ENCODE peak calls at places on chromosomes 7 and 10, in eight cellular contexts. H is neural progenitor cell, M is cardiac muscle cell, B is aorta, A is RWPE2, X is SJSA1, L is spleen, D is tibial nerve. P is an unnamed sample.

GRCh38 chr10:13708256-13708990 is 121.7 kb downstream of the PRPF18 start:
- DNase-seq in H (peak; percentile 38), M (no peak), B (no peak), A (no peak), X (no peak), L (no peak), D (no peak), P (no peak)

GRCh38 chr7:116316838-116317612 is 106.7 kb downstream of the TES start:
- DNase-seq in H (peak; percentile 54), M (peak; percentile 97), B (peak; percentile 76), A (peak; percentile 83), X (peak; percentile 87), L (no peak), D (no peak), P (no peak)

GRCh38 chr10:68594405-68594804 is 34.3 kb downstream of the TET1 start:
- DNase-seq in H (no peak), M (peak; percentile 78), B (no peak), A (no peak), X (peak; percentile 65), L (no peak), D (no peak), P (no peak)

GRCh38 chr10:2953495-2953894 is 113.9 kb upstream of the PFKP start:
- DNase-seq in H (no peak), M (no peak), B (no peak), A (no peak), X (no peak), L (no peak), D (no peak), P (no peak)

GRCh38 chr7:129489491-129489890 is 12.8 kb upstream of the SMKR1 start:
- DNase-seq in H (no peak), M (peak; percentile 97), B (no peak), A (no peak), X (peak; percentile 70), L (no peak), D (no peak), P (no peak)

GRCh38 chr10:89389254-89389653 is 3.2 kb upstream of the IFIT1 start:
- DNase-seq in H (peak; percentile 11), M (peak; percentile 62), B (no peak), A (no peak), X (no peak), L (no peak), D (no peak), P (no peak)

GRCh38 chr7:133804127-133804526 is 323.0 kb upstream of the LRGUK start:
- DNase-seq in H (no peak), M (no peak), B (no peak), A (no peak), X (no peak), L (no peak), D (no peak), P (no peak)

GRCh38 chr10:131723601-131724530 is 176.9 kb upstream of the PPP2R2D start:
- DNase-seq in H (no peak), M (no peak), B (peak; percentile 70), A (no peak), X (peak; percentile 28), L (peak; percentile 63), D (no peak), P (no peak)

GRCh38 chr7:27201231-27202017 is 1.5 kb upstream of the HOXA13 start:
- DNase-seq in H (no peak), M (no peak), B (peak; percentile 47), A (no peak), X (peak; percentile 35), L (peak; percentile 39), D (no peak), P (no peak)

GRCh38 chr10:87850742-87851205 is 12.6 kb downstream of the KLLN start:
- DNase-seq in H (peak; percentile 82), M (peak; percentile 83), B (no peak), A (no peak), X (no peak), L (peak; percentile 71), D (no peak), P (no peak)

GRCh38 chr10:89553064-89553734 is 17.8 kb upstream of the SLC16A12 start:
- DNase-seq in H (no peak), M (peak; percentile 92), B (no peak), A (no peak), X (no peak), L (no peak), D (no peak), P (no peak)

GRCh38 chr10:68471063-68471585 is 649 bp downstream of the DNA2 start:
- DNase-seq in H (peak; percentile 1), M (no peak), B (no peak), A (no peak), X (no peak), L (no peak), D (no peak), P (no peak)

GRCh38 chr10:89301231-89301630 is 615 bp upstream of the IFIT2 start:
- DNase-seq in H (no peak), M (peak; percentile 66), B (no peak), A (no peak), X (no peak), L (no peak), D (no peak), P (no peak)

GRCh38 chr7:155296788-155297516 is 726 bp upstream of the INSIG1 start:
- DNase-seq in H (peak; percentile 74), M (peak; percentile 82), B (peak; percentile 90), A (no peak), X (peak; percentile 76), L (peak; percentile 94), D (no peak), P (peak; percentile 66)
- H3K4me1 ChIP-seq in H (peaks cover 23% of the 10 kb centered on the region), M (peaks cover 26% of the 10 kb centered on the region), B (no peaks in the 10 kb centered on the region), A (peaks cover 18% of the 10 kb centered on the region), X (peaks cover 27% of the 10 kb centered on the region), L (peaks cover 52% of the 10 kb centered on the region), D (peaks cover 40% of the 10 kb centered on the region), P (peaks cover 41% of the 10 kb centered on the region)

DNA sequence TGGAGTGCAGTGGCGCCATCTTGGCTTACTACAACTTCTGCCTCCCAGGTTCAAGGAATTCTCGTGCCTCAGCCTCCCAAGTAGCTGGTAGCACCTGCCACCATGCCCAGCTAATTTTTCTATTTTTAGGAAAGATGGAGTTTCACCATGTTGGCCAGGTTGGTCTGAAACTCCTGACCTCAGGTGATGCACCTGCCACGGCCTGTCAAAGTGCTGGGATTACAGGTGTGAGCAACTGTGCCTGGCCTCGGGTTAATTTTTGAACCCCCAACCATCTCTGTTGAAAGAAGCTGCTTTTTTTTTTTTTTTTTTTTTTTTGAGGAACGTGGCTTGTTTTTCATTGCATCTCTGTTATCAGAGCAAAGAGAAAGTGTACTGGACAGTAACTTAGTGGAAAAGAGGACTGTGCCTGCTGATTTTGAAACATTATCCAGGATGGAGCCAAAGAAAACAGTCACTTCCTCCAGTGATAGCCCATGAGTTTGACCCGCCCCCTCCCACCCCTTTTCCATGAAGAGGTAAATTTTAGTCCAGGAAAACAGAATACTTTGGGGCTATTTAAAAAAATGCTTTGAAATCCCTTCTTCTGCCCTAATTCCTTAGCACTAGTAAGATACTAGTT is 38.3 kb downstream of the WBP1L start:
- DNase-seq in H (no peak), M (peak; percentile 87), B (no peak), A (no peak), X (no peak), L (no peak), D (no peak), P (no peak)
- H3K4me1 ChIP-seq in H (peaks cover 34% of the 10 kb centered on the region), M (peaks cover 58% of the 10 kb centered on the region), B (peaks cover 7% of the 10 kb centered on the region), A (peaks cover 61% of the 10 kb centered on the region), X (peaks cover 44% of the 10 kb centered on the region), L (peaks cover 100% of the 10 kb centered on the region), D (peaks cover 99% of the 10 kb centered on the region), P (peaks cover 72% of the 10 kb centered on the region)

GRCh38 chr10:50576995-50577394 is 46.8 kb downstream of the SGMS1 start:
- DNase-seq in H (no peak), M (no peak), B (no peak), A (no peak), X (no peak), L (no peak), D (no peak), P (no peak)

GRCh38 chr10:50575477-50576244 is 48.1 kb downstream of the SGMS1 start:
- DNase-seq in H (no peak), M (no peak), B (no peak), A (no peak), X (no peak), L (no peak), D (no peak), P (no peak)

GRCh38 chr10:50574932-50575331 is 48.8 kb downstream of the SGMS1 start:
- DNase-seq in H (no peak), M (no peak), B (no peak), A (no peak), X (no peak), L (no peak), D (no peak), P (no peak)

GRCh38 chr10:50577681-50578350 is 45.9 kb downstream of the SGMS1 start:
- DNase-seq in H (no peak), M (peak; percentile 76), B (no peak), A (no peak), X (no peak), L (no peak), D (no peak), P (no peak)

GRCh38 chr10:50576245-50576815 is 47.4 kb downstream of the SGMS1 start:
- DNase-seq in H (no peak), M (peak; percentile 27), B (no peak), A (no peak), X (peak; percentile 68), L (no peak), D (no peak), P (no peak)
- H3K4me1 ChIP-seq in H (peaks cover 8% of the 10 kb centered on the region), M (peaks cover 40% of the 10 kb centered on the region), B (peaks cover 4% of the 10 kb centered on the region), A (no peaks in the 10 kb centered on the region), X (peaks cover 31% of the 10 kb centered on the region), L (peaks cover 60% of the 10 kb centered on the region), D (peaks cover 59% of the 10 kb centered on the region), P (peaks cover 37% of the 10 kb centered on the region)

GRCh38 chr10:97356918-97357317 is 22.4 kb upstream of the FRAT2 start:
- DNase-seq in H (no peak), M (no peak), B (no peak), A (no peak), X (no peak), L (peak; percentile 66), D (no peak), P (peak; percentile 64)

GRCh38 chr10:97355571-97355975 is 21.0 kb upstream of the FRAT2 start:
- DNase-seq in H (peak; percentile 64), M (peak; percentile 34), B (no peak), A (no peak), X (no peak), L (no peak), D (no peak), P (no peak)

GRCh38 chr10:97358349-97358748 is 23.8 kb upstream of the FRAT2 start:
- DNase-seq in H (no peak), M (no peak), B (no peak), A (no peak), X (no peak), L (peak; percentile 66), D (no peak), P (no peak)

GRCh38 chr10:97358781-97359180 is 24.3 kb upstream of the FRAT2 start:
- DNase-seq in H (no peak), M (no peak), B (no peak), A (no peak), X (no peak), L (no peak), D (no peak), P (no peak)

DNA sequence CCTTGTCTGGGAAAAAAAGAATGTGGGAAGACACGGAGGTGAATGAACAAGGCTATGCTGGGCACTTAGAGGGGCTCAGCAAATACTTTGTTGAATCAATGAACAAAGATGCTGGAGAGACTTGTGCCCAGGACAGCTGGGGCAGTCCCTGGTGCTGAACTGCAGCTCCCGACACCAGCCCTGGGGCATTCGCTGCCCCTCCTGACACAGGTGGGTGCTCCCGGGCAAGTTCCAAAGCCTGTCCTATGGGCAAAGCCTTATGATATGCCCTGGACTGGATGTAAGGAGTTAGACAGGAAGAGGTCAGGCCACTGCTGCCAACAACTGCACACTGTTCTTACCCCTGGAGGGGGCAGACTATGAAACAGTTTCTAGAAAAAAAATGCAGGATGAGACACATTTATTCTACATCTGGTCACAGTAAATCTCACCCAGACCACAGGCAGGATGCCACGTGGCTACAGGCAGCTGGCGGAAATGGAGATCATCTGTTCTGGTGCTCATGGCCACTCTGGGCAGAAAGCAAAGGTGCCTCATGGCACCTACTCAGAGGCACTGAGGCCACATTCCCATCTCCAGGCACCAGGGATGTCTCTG is 21.9 kb upstream of the FRAT2 start:
- DNase-seq in H (no peak), M (no peak), B (no peak), A (no peak), X (no peak), L (peak; percentile 73), D (no peak), P (peak; percentile 55)
- H3K4me1 ChIP-seq in H (no peaks in the 10 kb centered on the region), M (no peaks in the 10 kb centered on the region), B (no peaks in the 10 kb centered on the region), A (no peaks in the 10 kb centered on the region), X (no peaks in the 10 kb centered on the region), L (peaks cover 55% of the 10 kb centered on the region), D (peaks cover 11% of the 10 kb centered on the region), P (no peaks in the 10 kb centered on the region)